ENCODE peak calls at places on chromosomes 4 and X, in nine cellular contexts. S, J, U, E, X, F, C, Z and T are unnamed samples.

GRCh38 chr4:11741190-11741652 is 312.5 kb upstream of the HS3ST1 start:
- DNase-seq in X (no peak), F (no peak), Z (no peak), J (peak), C (no peak), E (no peak), U (peak), S (no peak), T (no peak)

GRCh38 chrX:110852180-110852579 is 56.6 kb upstream of the CHRDL1 start:
- DNase-seq in E (no peak), F (no peak), C (no peak), Z (no peak), U (peak), J (peak), S (no peak), X (peak), T (no peak)

GRCh38 chr4:25834411-25835107 is 28.2 kb downstream of the SEL1L3 start:
- DNase-seq in C (no peak), U (no peak), F (no peak), E (no peak), S (no peak), J (no peak), Z (no peak), X (no peak), T (no peak)

GRCh38 chrX:113384628-113385027 is 544.0 kb upstream of the AMOT start:
- DNase-seq in X (no peak), U (peak), S (no peak), C (no peak), F (peak), J (peak), Z (no peak), E (no peak), T (peak)

GRCh38 chrX:41781500-41781899 is 57.5 kb downstream of the GPR82 start:
- DNase-seq in F (no peak), C (no peak), S (no peak), X (peak), E (peak), J (peak), U (peak), Z (no peak), T (no peak)

GRCh38 chr4:177012918-177013545 is 220.3 kb upstream of the VEGFC start:
- DNase-seq in E (no peak), F (no peak), C (no peak), Z (no peak), J (no peak), X (no peak), U (peak), S (no peak), T (no peak)

GRCh38 chr4:72974694-72975487 is 94.6 kb downstream of the COX18 start:
- DNase-seq in J (peak), U (no peak), S (no peak), E (no peak), Z (no peak), C (no peak), F (no peak), X (no peak), T (no peak)

GRCh38 chr4:184817494-184818215 is 8.1 kb downstream of the ACSL1 start:
- DNase-seq in E (no peak), X (peak), U (peak), F (no peak), C (no peak), J (no peak), S (no peak), Z (no peak), T (no peak)

GRCh38 chrX:12060489-12061260 is 77.6 kb upstream of the FRMPD4 start:
- DNase-seq in C (no peak), X (no peak), F (no peak), S (no peak), U (no peak), J (no peak), E (no peak), Z (no peak), T (no peak)

GRCh38 chr4:76892601-76893000 is 5.3 kb downstream of the SOWAHB start:
- DNase-seq in X (no peak), J (no peak), E (no peak), C (no peak), Z (no peak), F (no peak), U (no peak), S (no peak), T (no peak)

GRCh38 chrX:8201896-8202331 is 30.8 kb upstream of the VCX2 start:
- DNase-seq in S (no peak), X (no peak), J (peak), C (peak), F (no peak), Z (no peak), U (no peak), E (no peak), T (no peak)

GRCh38 chr4:15182600-15183222 is 180.4 kb downstream of the CPEB2 start:
- DNase-seq in E (no peak), S (no peak), J (no peak), F (no peak), U (peak), X (no peak), C (no peak), Z (no peak), T (no peak)

GRCh38 chrX:4830880-4831557 is 1117.6 kb upstream of the PRKX start:
- DNase-seq in X (no peak), J (no peak), E (no peak), F (no peak), C (no peak), U (no peak), S (no peak), Z (peak), T (no peak)

GRCh38 chrX:152907084-152907651 is 9.3 kb downstream of the ZNF185 start:
- DNase-seq in S (no peak), Z (no peak), U (peak), E (no peak), J (peak), F (no peak), C (no peak), X (no peak), T (no peak)

GRCh38 chrX:78650906-78651437 is 8.2 kb downstream of the RTL3 start:
- DNase-seq in U (peak), F (peak), E (no peak), X (no peak), S (no peak), C (no peak), J (peak), Z (no peak), T (no peak)

GRCh38 chr4:175459571-175459970 is 352.5 kb downstream of the GPM6A start:
- DNase-seq in S (no peak), C (no peak), E (no peak), J (no peak), X (no peak), Z (no peak), F (no peak), U (no peak), T (no peak)

GRCh38 chr4:108191269-108191914 is 22.7 kb upstream of the LEF1 start:
- DNase-seq in C (no peak), E (no peak), Z (no peak), S (no peak), J (no peak), U (no peak), F (no peak), X (no peak), T (no peak)

GRCh38 chrX:119672252-119672825 is 20.6 kb downstream of the SEPTIN6 start:
- DNase-seq in J (peak), E (no peak), U (peak), S (no peak), X (no peak), Z (no peak), C (no peak), F (no peak), T (no peak)

GRCh38 chrX:70525733-70526132 is 81.1 kb downstream of the DLG3 start:
- DNase-seq in J (no peak), Z (peak), S (no peak), F (no peak), C (no peak), X (no peak), E (no peak), U (no peak), T (no peak)

GRCh38 chr4:168846414-168846813 is 163.6 kb downstream of the CBR4 start:
- DNase-seq in C (no peak), U (no peak), J (no peak), Z (no peak), X (no peak), E (no peak), S (no peak), F (no peak), T (no peak)

GRCh38 chr4:162853788-162854187 is 312.9 kb downstream of the NAF1 start:
- DNase-seq in X (no peak), C (no peak), Z (no peak), F (no peak), U (no peak), S (no peak), E (no peak), J (no peak), T (no peak)

GRCh38 chr4:158025131-158025530 is 147.7 kb downstream of the GASK1B start:
- DNase-seq in Z (no peak), X (no peak), U (no peak), C (no peak), J (no peak), E (peak), F (no peak), S (no peak), T (no peak)

GRCh38 chr4:159764343-159764952 is 661.6 kb downstream of the RAPGEF2 start:
- DNase-seq in E (peak), U (peak), F (no peak), C (no peak), X (peak), J (peak), S (no peak), Z (peak), T (peak)

GRCh38 chrX:66074920-66075879 is 35.3 kb upstream of the VSIG4 start:
- DNase-seq in F (no peak), J (no peak), S (peak), C (peak), U (peak), E (no peak), X (no peak), Z (no peak), T (no peak)

GRCh38 chr4:148962539-148963290 is 520.5 kb upstream of the NR3C2 start:
- DNase-seq in U (peak), E (no peak), J (peak), X (no peak), F (no peak), C (no peak), S (no peak), Z (no peak), T (no peak)

GRCh38 chr4:177051473-177052060 is 258.1 kb upstream of the NEIL3 start:
- DNase-seq in J (peak), C (no peak), E (peak), Z (no peak), X (peak), F (no peak), S (no peak), U (peak), T (no peak)

GRCh38 chrX:8139713-8140112 is 31.4 kb downstream of the VCX2 start:
- DNase-seq in S (no peak), Z (no peak), X (no peak), F (no peak), E (no peak), U (peak), C (no peak), J (peak), T (no peak)

GRCh38 chr4:169311643-169312365 is 41.0 kb upstream of the SH3RF1 start:
- DNase-seq in X (peak), J (peak), S (no peak), F (no peak), Z (peak), C (no peak), E (peak), U (peak), T (peak)

GRCh38 chr4:127610488-127610887 is 22.3 kb upstream of the INTU start:
- DNase-seq in C (no peak), U (no peak), J (no peak), S (no peak), F (no peak), Z (no peak), E (no peak), X (no peak), T (no peak)

GRCh38 chrX:56764153-56764974 is 35.3 kb downstream of the NBDY start:
- DNase-seq in E (peak), J (peak), S (no peak), X (peak), C (no peak), F (peak), U (peak), Z (peak), T (peak)

GRCh38 chr4:183591301-183591700 is 67.7 kb downstream of the RWDD4 start:
- DNase-seq in Z (no peak), U (peak), E (no peak), F (peak), C (no peak), X (no peak), S (no peak), J (no peak), T (no peak)

GRCh38 chrX:148601034-148601433 is 100.6 kb downstream of the AFF2 start:
- DNase-seq in S (no peak), X (no peak), E (no peak), Z (no peak), U (peak), C (no peak), F (no peak), J (peak), T (no peak)

GRCh38 chrX:130691576-130691975 is 211.4 kb downstream of the ENOX2 start:
- DNase-seq in S (no peak), U (no peak), X (no peak), E (no peak), F (no peak), J (no peak), C (no peak), Z (no peak), T (no peak)

GRCh38 chr4:75004755-75005668 is 72.1 kb downstream of the PARM1 start:
- DNase-seq in S (no peak), F (no peak), Z (peak), U (no peak), E (no peak), C (peak), X (no peak), J (no peak), T (no peak)

DNA sequence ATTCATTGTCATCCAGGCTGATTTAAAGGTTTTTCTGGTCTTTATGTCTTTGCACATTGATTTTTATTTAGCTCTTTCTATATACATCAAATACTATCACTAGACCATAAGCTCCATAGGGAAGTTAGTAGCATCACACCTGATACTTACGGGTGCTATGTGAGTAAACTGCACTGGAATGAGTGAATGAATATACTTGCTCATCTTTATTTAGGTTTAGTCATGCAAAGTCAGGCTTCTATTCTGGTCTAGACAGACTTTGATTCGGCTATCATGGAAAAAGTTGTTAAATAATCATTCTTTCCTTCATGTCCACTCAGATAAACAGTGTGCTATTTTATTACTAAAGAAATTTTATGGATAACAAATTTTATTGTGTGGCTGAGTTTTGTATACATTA is 457.8 kb upstream of the PCDH7 start:
- DNase-seq in C (no peak), U (no peak), S (no peak), E (no peak), X (no peak), J (no peak), Z (no peak), F (no peak), T (no peak)
- H3K4me3 ChIP-seq in C (no peak), U (no peak), S (no peak), E (no peak), X (no peak), J (no peak), Z (no peak), F (no peak), T (no peak)

GRCh38 chr4:68372588-68372987 is 22.7 kb upstream of the YTHDC1 start:
- DNase-seq in Z (no peak), F (no peak), U (peak), C (no peak), X (no peak), E (no peak), J (no peak), S (no peak), T (no peak)
- TF ChIP-seq CTCF in Z (no peak), F (no peak), U (no peak), C (no peak), X (no peak), E (no peak), J (no peak), S (no peak), T (no peak)

GRCh38 chr4:6271701-6272465 is 2.2 kb downstream of the WFS1 start:
- DNase-seq in F (no peak), J (no peak), U (no peak), X (no peak), S (no peak), C (peak), Z (peak), E (no peak), T (no peak)

GRCh38 chr4:6272863-6273660 is 3.4 kb downstream of the WFS1 start:
- DNase-seq in U (peak), F (peak), S (no peak), X (no peak), E (no peak), Z (no peak), C (no peak), J (peak), T (peak)

GRCh38 chr4:6269651-6270511 is at the start of gene WFS1:
- DNase-seq in Z (peak), E (peak), X (peak), C (peak), U (peak), S (peak), F (peak), J (peak), T (peak)

GRCh38 chr4:6270691-6271121 is 1.1 kb downstream of the WFS1 start:
- DNase-seq in S (no peak), J (peak), X (no peak), F (no peak), U (peak), Z (no peak), E (no peak), C (no peak), T (no peak)

GRCh38 chr4:6271206-6271605 is 1.6 kb downstream of the WFS1 start:
- DNase-seq in Z (no peak), S (no peak), U (no peak), F (no peak), J (no peak), E (no peak), X (no peak), C (no peak), T (no peak)
- H3K4me3 ChIP-seq in Z (no peak), S (peak), U (no peak), F (no peak), J (peak), E (peak), X (no peak), C (peak), T (no peak)

GRCh38 chrX:107629533-107629909 is 1.2 kb downstream of the PRPS1 start:
- DNase-seq in E (no peak), J (peak), C (no peak), F (no peak), Z (no peak), X (peak), S (no peak), U (peak), T (no peak)
- TF ChIP-seq CTCF in E (peak), J (peak), C (no peak), F (peak), Z (no peak), X (peak), S (no peak), U (peak), T (peak)

GRCh38 chrX:54639018-54639345 is 109.0 kb downstream of the GNL3L start:
- DNase-seq in Z (no peak), S (no peak), X (no peak), U (no peak), C (no peak), E (no peak), J (no peak), F (no peak), T (no peak)

GRCh38 chrX:54641530-54641929 is 111.5 kb downstream of the GNL3L start:
- DNase-seq in Z (no peak), F (no peak), E (no peak), X (peak), U (peak), C (no peak), S (no peak), J (no peak), T (no peak)

GRCh38 chrX:54640103-54640428 is 110.0 kb downstream of the GNL3L start:
- DNase-seq in U (peak), E (no peak), C (no peak), X (no peak), J (no peak), Z (no peak), S (no peak), F (no peak), T (no peak)

GRCh38 chrX:54640721-54641120 is 110.7 kb downstream of the GNL3L start:
- DNase-seq in Z (no peak), C (no peak), X (peak), J (peak), F (no peak), E (no peak), U (peak), S (no peak), T (peak)

DNA sequence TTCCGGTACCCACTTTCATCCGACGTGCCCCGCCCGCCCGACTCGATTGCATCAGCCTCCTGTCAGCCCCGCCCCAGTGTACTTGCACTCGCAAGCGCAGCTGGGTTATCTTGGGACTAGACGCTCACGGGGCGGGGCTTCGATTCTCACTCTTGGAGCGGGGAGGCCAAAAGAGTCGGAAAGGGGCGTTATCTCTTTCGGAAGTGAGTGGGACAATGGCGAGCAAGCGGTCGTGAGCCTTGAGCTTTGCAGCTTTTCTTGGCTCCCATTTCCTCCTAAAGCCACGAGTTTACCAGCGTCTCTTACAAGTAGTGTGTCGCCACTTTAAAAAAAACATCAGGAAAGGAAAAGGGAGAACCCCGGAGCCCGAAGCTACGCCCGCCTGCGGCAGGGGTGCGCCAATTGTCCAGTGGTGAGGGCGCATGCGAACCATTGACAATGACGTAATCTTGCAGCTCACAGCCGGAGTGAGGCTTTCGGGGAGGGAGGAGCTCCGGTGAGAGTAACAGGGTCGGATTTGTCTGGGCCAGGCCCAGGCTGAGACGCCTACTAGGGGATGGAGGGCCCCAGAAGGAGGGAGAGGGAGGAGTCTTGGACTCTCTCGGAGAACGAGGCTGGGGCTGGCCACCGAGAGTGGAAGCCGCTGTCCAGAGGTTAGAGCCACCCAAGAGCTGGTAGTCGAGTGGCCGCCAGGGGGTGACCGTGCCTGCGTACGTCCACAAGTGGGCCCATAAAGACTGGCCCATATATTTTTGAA is 109.5 kb downstream of the GNL3L start:
- DNase-seq in Z (peak), U (peak), F (peak), J (peak), S (peak), C (peak), X (peak), E (peak), T (peak)
- H3K4me3 ChIP-seq in Z (peak), U (peak), F (peak), J (peak), S (peak), C (peak), X (peak), E (peak), T (peak)

DNA sequence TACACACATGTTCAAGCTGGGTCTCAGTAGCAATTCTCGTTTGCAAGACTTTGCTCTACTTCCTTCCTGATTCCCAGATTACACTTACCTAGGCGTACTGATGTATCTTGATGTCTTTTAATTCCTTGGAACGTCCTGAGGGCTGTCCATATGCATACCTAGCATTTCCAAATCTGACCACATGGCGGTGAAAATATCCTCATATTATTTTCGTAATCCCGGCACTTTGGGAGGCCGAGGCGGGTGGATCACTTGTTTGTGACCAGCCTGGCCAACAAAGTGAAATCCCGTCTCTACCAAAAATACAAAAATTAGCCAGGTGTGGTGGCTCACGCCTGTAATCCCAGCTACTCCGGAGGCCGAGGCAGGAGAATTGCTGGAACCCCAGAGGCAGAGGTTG is 1786.3 kb upstream of the TENM3 start:
- DNase-seq in C (no peak), F (no peak), E (no peak), J (no peak), S (no peak), X (no peak), Z (no peak), U (no peak), T (no peak)
- TF ChIP-seq CTCF in C (no peak), F (no peak), E (peak), J (no peak), S (no peak), X (peak), Z (no peak), U (no peak), T (no peak)

GRCh38 chr4:38490753-38491446 is 173.1 kb upstream of the KLF3 start:
- DNase-seq in E (no peak), X (no peak), F (no peak), C (no peak), U (no peak), S (no peak), Z (no peak), J (no peak), T (no peak)

GRCh38 chr4:38491854-38492478 is 172.0 kb upstream of the KLF3 start:
- DNase-seq in U (no peak), F (no peak), S (no peak), E (no peak), C (no peak), J (no peak), Z (no peak), X (no peak), T (no peak)

GRCh38 chr4:38493068-38493467 is 170.9 kb upstream of the KLF3 start:
- DNase-seq in C (no peak), J (no peak), X (no peak), F (no peak), S (no peak), E (no peak), Z (no peak), U (no peak), T (no peak)

GRCh38 chr4:38489924-38490639 is 173.9 kb upstream of the KLF3 start:
- DNase-seq in J (peak), X (no peak), E (no peak), U (no peak), Z (no peak), C (no peak), S (no peak), F (no peak), T (no peak)

GRCh38 chr4:38488891-38489861 is 174.8 kb upstream of the KLF3 start:
- DNase-seq in Z (no peak), E (no peak), X (no peak), U (no peak), S (no peak), F (no peak), C (no peak), J (peak), T (no peak)
- H3K4me3 ChIP-seq in Z (no peak), E (no peak), X (no peak), U (no peak), S (no peak), F (no peak), C (no peak), J (no peak), T (no peak)